ENCODE peak calls at places on chromosomes 12 and 14, in ten cellular contexts. One of them, this sample, is unnamed. For H4K20me1 and H3K9me2, the result is how much of the 10 kb centered on the place peaks cover.

GRCh38 chr12:11693626-11694025 is 44.2 kb downstream of the ETV6 start:
- DNase-seq in GM23338: no peak
- DNase-seq in PC-3: no peak
- DNase-seq in OCI-LY7: no peak
- DNase-seq in GM23248: no peak
- DNase-seq in hepatocyte: no peak
- DNase-seq in Karpas-422: no peak
- DNase-seq in SK-N-SH: no peak
- DNase-seq in HCT116: no peak
- DNase-seq in PC-9: no peak
- DNase-seq in this sample: no peak

GRCh38 chr12:127145929-127146789 is 1120.8 kb upstream of the TMEM132C start:
- DNase-seq in GM23338: peak
- DNase-seq in PC-3: no peak
- DNase-seq in OCI-LY7: no peak
- DNase-seq in GM23248: peak
- DNase-seq in hepatocyte: no peak
- DNase-seq in Karpas-422: no peak
- DNase-seq in SK-N-SH: peak
- DNase-seq in HCT116: peak
- DNase-seq in PC-9: no peak
- DNase-seq in this sample: no peak

GRCh38 chr12:116601524-116601923 is 42.3 kb downstream of the MAP1LC3B2 start:
- DNase-seq in GM23338: no peak
- DNase-seq in PC-3: peak
- DNase-seq in OCI-LY7: no peak
- DNase-seq in GM23248: peak
- DNase-seq in hepatocyte: no peak
- DNase-seq in Karpas-422: no peak
- DNase-seq in SK-N-SH: no peak
- DNase-seq in HCT116: no peak
- DNase-seq in PC-9: no peak
- DNase-seq in this sample: no peak

GRCh38 chr14:105525861-105526780 is at the start of gene TMEM121:
- DNase-seq in GM23338: peak
- DNase-seq in PC-3: no peak
- DNase-seq in OCI-LY7: no peak
- DNase-seq in GM23248: peak
- DNase-seq in hepatocyte: peak
- DNase-seq in Karpas-422: no peak
- DNase-seq in SK-N-SH: peak
- DNase-seq in HCT116: no peak
- DNase-seq in PC-9: no peak
- DNase-seq in this sample: peak

GRCh38 chr14:94481468-94482131 is 5.6 kb upstream of the SERPINA9 start:
- DNase-seq in GM23338: no peak
- DNase-seq in PC-3: no peak
- DNase-seq in OCI-LY7: no peak
- DNase-seq in GM23248: peak
- DNase-seq in hepatocyte: no peak
- DNase-seq in Karpas-422: peak
- DNase-seq in SK-N-SH: no peak
- DNase-seq in HCT116: no peak
- DNase-seq in PC-9: no peak
- DNase-seq in this sample: no peak

GRCh38 chr12:28149279-28149678 is 41.0 kb upstream of the CCDC91 start:
- DNase-seq in GM23338: no peak
- DNase-seq in PC-3: no peak
- DNase-seq in OCI-LY7: no peak
- DNase-seq in GM23248: no peak
- DNase-seq in hepatocyte: no peak
- DNase-seq in Karpas-422: no peak
- DNase-seq in SK-N-SH: no peak
- DNase-seq in HCT116: no peak
- DNase-seq in PC-9: no peak
- DNase-seq in this sample: no peak

GRCh38 chr14:31718585-31718984 is 157.4 kb downstream of the NUBPL start:
- DNase-seq in GM23338: no peak
- DNase-seq in PC-3: no peak
- DNase-seq in OCI-LY7: no peak
- DNase-seq in GM23248: no peak
- DNase-seq in hepatocyte: no peak
- DNase-seq in Karpas-422: no peak
- DNase-seq in SK-N-SH: no peak
- DNase-seq in HCT116: no peak
- DNase-seq in PC-9: no peak
- DNase-seq in this sample: no peak

GRCh38 chr12:26135010-26135420 is 10.2 kb upstream of the BHLHE41 start:
- DNase-seq in GM23338: no peak
- DNase-seq in PC-3: peak
- DNase-seq in OCI-LY7: no peak
- DNase-seq in GM23248: peak
- DNase-seq in hepatocyte: no peak
- DNase-seq in Karpas-422: no peak
- DNase-seq in SK-N-SH: no peak
- DNase-seq in HCT116: no peak
- DNase-seq in PC-9: peak
- DNase-seq in this sample: no peak

DNA sequence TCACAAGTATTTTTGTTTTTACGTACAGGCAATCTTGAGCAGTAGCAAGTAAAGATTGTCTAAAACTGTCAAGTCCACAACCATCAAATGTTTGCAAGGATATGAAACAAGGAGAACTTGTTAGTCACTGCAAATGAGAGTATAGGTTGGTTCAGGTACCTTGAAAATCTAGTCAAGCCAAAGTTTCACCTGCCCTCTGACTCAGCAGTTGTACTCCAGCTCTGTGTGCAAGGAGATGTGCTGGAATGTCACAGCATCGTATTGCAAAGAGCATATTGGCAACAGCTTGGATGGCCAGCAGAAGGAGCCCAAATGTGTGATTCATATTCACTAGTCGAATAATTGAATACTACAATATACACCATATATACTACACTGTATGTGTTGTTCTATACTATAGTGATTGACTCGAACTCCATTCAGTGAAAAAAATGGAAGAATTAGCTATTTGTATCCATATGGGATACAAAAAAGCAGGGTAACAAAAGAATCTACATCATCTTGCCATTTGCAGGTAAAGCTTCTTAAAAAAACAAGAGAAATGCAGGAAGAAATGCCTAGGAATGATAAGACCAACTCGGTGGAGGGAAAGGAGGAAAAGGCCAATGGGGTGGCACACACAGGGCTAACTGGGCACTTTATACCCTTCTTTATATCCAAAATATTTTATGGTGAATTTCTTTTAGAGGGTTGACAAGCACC is 44.0 kb downstream of the EID3 start:
- DNase-seq in GM23338: no peak
- DNase-seq in PC-3: peak
- DNase-seq in OCI-LY7: no peak
- DNase-seq in GM23248: peak
- DNase-seq in hepatocyte: no peak
- DNase-seq in Karpas-422: no peak
- DNase-seq in SK-N-SH: no peak
- DNase-seq in HCT116: no peak
- DNase-seq in PC-9: peak
- DNase-seq in this sample: no peak
- H4K20me1 ChIP-seq in GM23338: under half
- H4K20me1 ChIP-seq in PC-3: half or more
- H4K20me1 ChIP-seq in OCI-LY7: under half
- H4K20me1 ChIP-seq in GM23248: under half
- H4K20me1 ChIP-seq in hepatocyte: under half
- H4K20me1 ChIP-seq in Karpas-422: under half
- H4K20me1 ChIP-seq in SK-N-SH: under half
- H4K20me1 ChIP-seq in HCT116: under half
- H4K20me1 ChIP-seq in PC-9: half or more
- H4K20me1 ChIP-seq in this sample: under half

GRCh38 chr12:3651585-3652424 is 101.1 kb downstream of the CRACR2A start:
- DNase-seq in GM23338: no peak
- DNase-seq in PC-3: no peak
- DNase-seq in OCI-LY7: no peak
- DNase-seq in GM23248: no peak
- DNase-seq in hepatocyte: no peak
- DNase-seq in Karpas-422: no peak
- DNase-seq in SK-N-SH: peak
- DNase-seq in HCT116: no peak
- DNase-seq in PC-9: no peak
- DNase-seq in this sample: no peak

GRCh38 chr12:3661028-3661427 is 91.9 kb downstream of the CRACR2A start:
- DNase-seq in GM23338: no peak
- DNase-seq in PC-3: peak
- DNase-seq in OCI-LY7: no peak
- DNase-seq in GM23248: no peak
- DNase-seq in hepatocyte: no peak
- DNase-seq in Karpas-422: no peak
- DNase-seq in SK-N-SH: no peak
- DNase-seq in HCT116: peak
- DNase-seq in PC-9: no peak
- DNase-seq in this sample: no peak

GRCh38 chr12:3658327-3659163 is 94.4 kb downstream of the CRACR2A start:
- DNase-seq in GM23338: peak
- DNase-seq in PC-3: peak
- DNase-seq in OCI-LY7: peak
- DNase-seq in GM23248: peak
- DNase-seq in hepatocyte: peak
- DNase-seq in Karpas-422: peak
- DNase-seq in SK-N-SH: no peak
- DNase-seq in HCT116: no peak
- DNase-seq in PC-9: no peak
- DNase-seq in this sample: no peak

GRCh38 chr12:3655331-3655900 is 97.5 kb downstream of the CRACR2A start:
- DNase-seq in GM23338: peak
- DNase-seq in PC-3: peak
- DNase-seq in OCI-LY7: peak
- DNase-seq in GM23248: peak
- DNase-seq in hepatocyte: no peak
- DNase-seq in Karpas-422: peak
- DNase-seq in SK-N-SH: peak
- DNase-seq in HCT116: no peak
- DNase-seq in PC-9: no peak
- DNase-seq in this sample: no peak

GRCh38 chr12:3656946-3657622 is 95.8 kb downstream of the CRACR2A start:
- DNase-seq in GM23338: no peak
- DNase-seq in PC-3: no peak
- DNase-seq in OCI-LY7: no peak
- DNase-seq in GM23248: no peak
- DNase-seq in hepatocyte: no peak
- DNase-seq in Karpas-422: no peak
- DNase-seq in SK-N-SH: no peak
- DNase-seq in HCT116: no peak
- DNase-seq in PC-9: no peak
- DNase-seq in this sample: no peak
- H3K27ac ChIP-seq in GM23338: no peak
- H3K27ac ChIP-seq in PC-3: no peak
- H3K27ac ChIP-seq in OCI-LY7: no peak
- H3K27ac ChIP-seq in GM23248: no peak
- H3K27ac ChIP-seq in hepatocyte: no peak
- H3K27ac ChIP-seq in Karpas-422: no peak
- H3K27ac ChIP-seq in SK-N-SH: no peak
- H3K27ac ChIP-seq in HCT116: no peak
- H3K27ac ChIP-seq in PC-9: no peak
- H3K27ac ChIP-seq in this sample: no peak

GRCh38 chr14:33674716-33675115 is 276.2 kb downstream of the EGLN3 start:
- DNase-seq in GM23338: no peak
- DNase-seq in PC-3: no peak
- DNase-seq in OCI-LY7: no peak
- DNase-seq in GM23248: no peak
- DNase-seq in hepatocyte: no peak
- DNase-seq in Karpas-422: no peak
- DNase-seq in SK-N-SH: no peak
- DNase-seq in HCT116: no peak
- DNase-seq in PC-9: no peak
- DNase-seq in this sample: no peak

GRCh38 chr14:33671556-33671955 is 279.3 kb downstream of the EGLN3 start:
- DNase-seq in GM23338: no peak
- DNase-seq in PC-3: no peak
- DNase-seq in OCI-LY7: no peak
- DNase-seq in GM23248: no peak
- DNase-seq in hepatocyte: no peak
- DNase-seq in Karpas-422: no peak
- DNase-seq in SK-N-SH: no peak
- DNase-seq in HCT116: no peak
- DNase-seq in PC-9: no peak
- DNase-seq in this sample: no peak

GRCh38 chr14:33668066-33668465 is 282.8 kb downstream of the EGLN3 start:
- DNase-seq in GM23338: no peak
- DNase-seq in PC-3: peak
- DNase-seq in OCI-LY7: no peak
- DNase-seq in GM23248: peak
- DNase-seq in hepatocyte: no peak
- DNase-seq in Karpas-422: no peak
- DNase-seq in SK-N-SH: no peak
- DNase-seq in HCT116: no peak
- DNase-seq in PC-9: no peak
- DNase-seq in this sample: no peak

GRCh38 chr14:33669111-33669510 is 281.8 kb downstream of the EGLN3 start:
- DNase-seq in GM23338: no peak
- DNase-seq in PC-3: no peak
- DNase-seq in OCI-LY7: no peak
- DNase-seq in GM23248: peak
- DNase-seq in hepatocyte: no peak
- DNase-seq in Karpas-422: no peak
- DNase-seq in SK-N-SH: no peak
- DNase-seq in HCT116: no peak
- DNase-seq in PC-9: no peak
- DNase-seq in this sample: no peak

GRCh38 chr14:33670235-33670634 is 280.6 kb downstream of the EGLN3 start:
- DNase-seq in GM23338: no peak
- DNase-seq in PC-3: no peak
- DNase-seq in OCI-LY7: no peak
- DNase-seq in GM23248: no peak
- DNase-seq in hepatocyte: no peak
- DNase-seq in Karpas-422: no peak
- DNase-seq in SK-N-SH: no peak
- DNase-seq in HCT116: no peak
- DNase-seq in PC-9: no peak
- DNase-seq in this sample: no peak
- H3K9me2 ChIP-seq in GM23338: under half
- H3K9me2 ChIP-seq in PC-3: under half
- H3K9me2 ChIP-seq in OCI-LY7: under half
- H3K9me2 ChIP-seq in GM23248: under half
- H3K9me2 ChIP-seq in hepatocyte: under half
- H3K9me2 ChIP-seq in Karpas-422: under half
- H3K9me2 ChIP-seq in SK-N-SH: under half
- H3K9me2 ChIP-seq in HCT116: under half
- H3K9me2 ChIP-seq in PC-9: under half
- H3K9me2 ChIP-seq in this sample: under half

GRCh38 chr12:104627975-104628322 is 171.2 kb downstream of the CHST11 start:
- DNase-seq in GM23338: no peak
- DNase-seq in PC-3: no peak
- DNase-seq in OCI-LY7: no peak
- DNase-seq in GM23248: no peak
- DNase-seq in hepatocyte: no peak
- DNase-seq in Karpas-422: no peak
- DNase-seq in SK-N-SH: no peak
- DNase-seq in HCT116: no peak
- DNase-seq in PC-9: no peak
- DNase-seq in this sample: no peak

GRCh38 chr12:104632724-104633181 is 176.0 kb downstream of the CHST11 start:
- DNase-seq in GM23338: no peak
- DNase-seq in PC-3: no peak
- DNase-seq in OCI-LY7: no peak
- DNase-seq in GM23248: peak
- DNase-seq in hepatocyte: no peak
- DNase-seq in Karpas-422: no peak
- DNase-seq in SK-N-SH: no peak
- DNase-seq in HCT116: no peak
- DNase-seq in PC-9: no peak
- DNase-seq in this sample: no peak

GRCh38 chr12:104628338-104629135 is 171.8 kb downstream of the CHST11 start:
- DNase-seq in GM23338: no peak
- DNase-seq in PC-3: no peak
- DNase-seq in OCI-LY7: no peak
- DNase-seq in GM23248: no peak
- DNase-seq in hepatocyte: no peak
- DNase-seq in Karpas-422: no peak
- DNase-seq in SK-N-SH: no peak
- DNase-seq in HCT116: no peak
- DNase-seq in PC-9: no peak
- DNase-seq in this sample: no peak

GRCh38 chr12:104627231-104627974 is 170.7 kb downstream of the CHST11 start:
- DNase-seq in GM23338: no peak
- DNase-seq in PC-3: no peak
- DNase-seq in OCI-LY7: no peak
- DNase-seq in GM23248: no peak
- DNase-seq in hepatocyte: no peak
- DNase-seq in Karpas-422: no peak
- DNase-seq in SK-N-SH: no peak
- DNase-seq in HCT116: no peak
- DNase-seq in PC-9: no peak
- DNase-seq in this sample: no peak

DNA sequence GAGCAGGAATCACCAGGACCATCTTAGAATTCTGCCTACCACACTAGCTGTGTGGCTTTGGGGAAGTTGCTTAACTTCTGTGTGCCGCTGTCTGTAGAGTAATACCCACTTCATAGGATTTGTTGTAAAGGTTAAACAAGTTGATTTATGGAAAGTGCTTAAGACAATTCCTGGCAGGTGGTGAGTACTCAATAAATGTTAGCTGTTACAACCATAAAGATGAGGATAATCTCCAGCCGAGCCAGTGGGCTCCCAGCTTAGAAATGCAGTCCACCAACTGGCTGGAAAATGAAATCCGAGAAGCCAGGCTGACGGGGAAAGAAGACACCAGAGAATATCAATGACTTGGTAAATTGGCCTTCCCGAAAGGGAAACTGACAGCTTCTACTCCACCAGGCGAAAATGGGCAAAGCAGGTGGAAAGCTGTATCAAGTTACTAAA is 173.5 kb downstream of the CHST11 start:
- DNase-seq in GM23338: peak
- DNase-seq in PC-3: no peak
- DNase-seq in OCI-LY7: no peak
- DNase-seq in GM23248: no peak
- DNase-seq in hepatocyte: no peak
- DNase-seq in Karpas-422: no peak
- DNase-seq in SK-N-SH: no peak
- DNase-seq in HCT116: no peak
- DNase-seq in PC-9: no peak
- DNase-seq in this sample: no peak
- H4K20me1 ChIP-seq in GM23338: under half
- H4K20me1 ChIP-seq in PC-3: under half
- H4K20me1 ChIP-seq in OCI-LY7: under half
- H4K20me1 ChIP-seq in GM23248: under half
- H4K20me1 ChIP-seq in hepatocyte: under half
- H4K20me1 ChIP-seq in Karpas-422: under half
- H4K20me1 ChIP-seq in SK-N-SH: under half
- H4K20me1 ChIP-seq in HCT116: under half
- H4K20me1 ChIP-seq in PC-9: under half
- H4K20me1 ChIP-seq in this sample: under half